ENCODE peak calls at places on chromosome 16, in four cellular contexts. N is T-helper 1 cell; R is occipital lobe; P is CD4-positive, alpha-beta T cell. K is an unnamed sample.

GRCh38 chr16:81526199-81526598 is 81.6 kb downstream of the CMIP start:
- DNase-seq in N (no peak), R (no peak), P (no peak), K (no peak)

GRCh38 chr16:680967-681745 is 946 bp downstream of the STUB1 start:
- DNase-seq in N (no peak), R (no peak), P (no peak), K (no peak)

GRCh38 chr16:86261379-86261778 is 248.9 kb upstream of the FOXF1 start:
- DNase-seq in N (no peak), R (no peak), P (no peak), K (no peak)

GRCh38 chr16:84631153-84631466 is 13.2 kb upstream of the COTL1 start:
- DNase-seq in N (no peak), R (no peak), P (no peak), K (no peak)

GRCh38 chr16:70156207-70156978 is 17.2 kb upstream of the CLEC18C start:
- DNase-seq in N (no peak), R (no peak), P (no peak), K (no peak)

GRCh38 chr16:82363026-82363816 is 193.2 kb upstream of the MPHOSPH6 start:
- DNase-seq in N (no peak), R (no peak), P (no peak), K (no peak)

GRCh38 chr16:15502041-15502725 is 67.8 kb downstream of the BMERB1 start:
- DNase-seq in N (no peak), R (no peak), P (no peak), K (no peak)

GRCh38 chr16:12474794-12475410 is 328.8 kb downstream of the CPPED1 start:
- DNase-seq in N (no peak), R (no peak), P (no peak), K (no peak)

GRCh38 chr16:70306880-70307279 is 7.9 kb downstream of the DDX19B start:
- DNase-seq in N (no peak), R (no peak), P (no peak), K (no peak)

GRCh38 chr16:81265658-81266451 is 27.4 kb downstream of the BCO1 start:
- DNase-seq in N (no peak), R (no peak), P (no peak), K (no peak)

GRCh38 chr16:31094424-31095120 is at the start of gene VKORC1:
- DNase-seq in N (peak), R (peak), P (peak), K (peak)

GRCh38 chr16:49546735-49547134 is 173.1 kb downstream of the C16orf78 start:
- DNase-seq in N (no peak), R (no peak), P (no peak), K (no peak)

GRCh38 chr16:50351116-50351515 is 17.7 kb downstream of the BRD7 start:
- DNase-seq in N (no peak), R (no peak), P (no peak), K (no peak)

GRCh38 chr16:89502319-89502843 is 5.8 kb upstream of the SPG7 start:
- DNase-seq in N (no peak), R (no peak), P (no peak), K (no peak)

GRCh38 chr16:81315271-81316175 is 761 bp downstream of the GAN start:
- DNase-seq in N (peak), R (peak), P (peak), K (peak)

GRCh38 chr16:20611975-20612471 is 35.9 kb upstream of the ACSM2B start:
- DNase-seq in N (no peak), R (peak), P (no peak), K (no peak)

GRCh38 chr16:71358464-71359031 is at the start of gene CALB2:
- DNase-seq in N (peak), R (peak), P (peak), K (peak)

GRCh38 chr16:67530013-67530939 is 1.6 kb downstream of the RIPOR1 start:
- DNase-seq in N (no peak), R (peak), P (no peak), K (no peak)

GRCh38 chr16:60564588-60564987 is 1471.7 kb downstream of the CDH8 start:
- DNase-seq in N (no peak), R (no peak), P (no peak), K (no peak)

GRCh38 chr16:48622456-48623303 is 12.7 kb upstream of the N4BP1 start:
- DNase-seq in N (no peak), R (no peak), P (no peak), K (no peak)

GRCh38 chr16:17416461-17417221 is 54.1 kb downstream of the XYLT1 start:
- DNase-seq in N (peak), R (no peak), P (peak), K (peak)

GRCh38 chr16:12629271-12629670 is 174.4 kb downstream of the CPPED1 start:
- DNase-seq in N (no peak), R (no peak), P (no peak), K (no peak)

GRCh38 chr16:65121870-65122723 is at the start of gene CDH11:
- DNase-seq in N (no peak), R (peak), P (no peak), K (no peak)

GRCh38 chr16:18842565-18842964 is 41.2 kb upstream of the ARL6IP1 start:
- DNase-seq in N (no peak), R (no peak), P (no peak), K (no peak)

K was measured in T follicular helper cell.